ENCODE peak calls at places on chromosomes 3 and 15, in six cellular contexts. N, V, K, E, A and Z are unnamed samples.

GRCh38 chr3:52787246-52787645 is 7.3 kb upstream of the ITIH3 start:
- DNase-seq in N (no peak), V (no peak), K (no peak), E (no peak), A (no peak), Z (no peak)

GRCh38 chr3:43455233-43455632 is 166.6 kb downstream of the ANO10 start:
- DNase-seq in N (no peak), V (no peak), K (no peak), E (peak; percentile 4), A (no peak), Z (peak; percentile 65)

GRCh38 chr3:101151286-101151901 is 158.2 kb upstream of the ABI3BP start:
- DNase-seq in N (no peak), V (no peak), K (peak; percentile 45), E (no peak), A (no peak), Z (no peak)

GRCh38 chr15:94638183-94638582 is 406.8 kb downstream of the MCTP2 start:
- DNase-seq in N (no peak), V (no peak), K (no peak), E (no peak), A (no peak), Z (no peak)

GRCh38 chr3:43190682-43191081 is 84.8 kb upstream of the POMGNT2 start:
- DNase-seq in N (no peak), V (no peak), K (peak; percentile 20), E (peak; percentile 85), A (no peak), Z (peak; percentile 64)

GRCh38 chr15:70268698-70269251 is 171.1 kb upstream of the TLE3 start:
- DNase-seq in N (no peak), V (no peak), K (no peak), E (no peak), A (no peak), Z (no peak)

GRCh38 chr3:57091471-57091870 is 31.0 kb downstream of the SPATA12 start:
- DNase-seq in N (no peak), V (no peak), K (peak; percentile 17), E (no peak), A (no peak), Z (peak; percentile 16)

GRCh38 chr3:193556841-193557240 is 2.1 kb upstream of the ATP13A4 start:
- DNase-seq in N (peak; percentile 83), V (no peak), K (no peak), E (no peak), A (no peak), Z (no peak)

GRCh38 chr15:60255390-60255789 is 142.4 kb downstream of the ANXA2 start:
- DNase-seq in N (no peak), V (no peak), K (no peak), E (no peak), A (no peak), Z (peak; percentile 1)

GRCh38 chr15:81002254-81003022 is 1.7 kb downstream of the TLNRD1 start:
- DNase-seq in N (no peak), V (no peak), K (peak; percentile 11), E (no peak), A (no peak), Z (peak; percentile 43)

GRCh38 chr3:102510663-102511062 is 75.8 kb downstream of the ZPLD1 start:
- DNase-seq in N (peak; percentile 84), V (no peak), K (peak; percentile 11), E (no peak), A (no peak), Z (no peak)

GRCh38 chr3:138465451-138465850 is 31.0 kb downstream of the ESYT3 start:
- DNase-seq in N (no peak), V (no peak), K (no peak), E (no peak), A (no peak), Z (no peak)

GRCh38 chr3:40337136-40338108 is 27.9 kb downstream of the EIF1B start:
- DNase-seq in N (no peak), V (no peak), K (no peak), E (no peak), A (no peak), Z (no peak)

GRCh38 chr15:100337422-100338044 is 4.2 kb downstream of the ADAMTS17 start:
- DNase-seq in N (no peak), V (no peak), K (no peak), E (no peak), A (no peak), Z (no peak)

GRCh38 chr3:133995264-133995663 is 34.5 kb downstream of the SLCO2A1 start:
- DNase-seq in N (peak; percentile 31), V (no peak), K (no peak), E (no peak), A (no peak), Z (no peak)

GRCh38 chr3:164486150-164486549 is 592.1 kb downstream of the SI start:
- DNase-seq in N (no peak), V (no peak), K (peak; percentile 73), E (no peak), A (no peak), Z (no peak)

GRCh38 chr3:187017511-187018230 is 87.3 kb downstream of the ST6GAL1 start:
- DNase-seq in N (no peak), V (no peak), K (no peak), E (no peak), A (no peak), Z (no peak)

GRCh38 chr3:133540896-133541674 is 32.4 kb upstream of the CDV3 start:
- DNase-seq in N (no peak), V (no peak), K (peak; percentile 61), E (no peak), A (no peak), Z (peak; percentile 51)

GRCh38 chr15:71885390-71885789 is 75.0 kb downstream of the NR2E3 start:
- DNase-seq in N (no peak), V (no peak), K (no peak), E (no peak), A (no peak), Z (no peak)

GRCh38 chr15:63323798-63324651 is 46.6 kb downstream of the APH1B start:
- DNase-seq in N (no peak), V (peak; percentile 12), K (no peak), E (no peak), A (no peak), Z (no peak)

GRCh38 chr3:129526121-129526900 is 2.1 kb upstream of the RHO start:
- DNase-seq in N (no peak), V (no peak), K (no peak), E (no peak), A (no peak), Z (no peak)

GRCh38 chr3:70433091-70433490 is 120.7 kb upstream of the MDFIC2 start:
- DNase-seq in N (no peak), V (no peak), K (no peak), E (peak; percentile 26), A (no peak), Z (peak; percentile 9)

GRCh38 chr15:50259276-50259675 is 6.2 kb downstream of the HDC start:
- DNase-seq in N (no peak), V (no peak), K (no peak), E (no peak), A (no peak), Z (no peak)

GRCh38 chr15:58551764-58552504 is 120.1 kb downstream of the LIPC start:
- DNase-seq in N (no peak), V (no peak), K (peak; percentile 97), E (peak; percentile 76), A (no peak), Z (peak; percentile 96)

GRCh38 chr3:195238626-195239118 is 32.3 kb downstream of the XXYLT1 start:
- DNase-seq in N (no peak), V (no peak), K (peak; percentile 69), E (no peak), A (no peak), Z (peak; percentile 25)

GRCh38 chr3:123444023-123444422 is 4.9 kb downstream of the ADCY5 start:
- DNase-seq in N (peak; percentile 25), V (no peak), K (no peak), E (no peak), A (no peak), Z (no peak)

GRCh38 chr3:153273217-153273616 is 111.2 kb downstream of the RAP2B start:
- DNase-seq in N (peak; percentile 20), V (no peak), K (no peak), E (no peak), A (no peak), Z (no peak)

GRCh38 chr3:60025071-60026055 is 975.5 kb upstream of the CFAP20DC start:
- DNase-seq in N (no peak), V (no peak), K (no peak), E (peak; percentile 9), A (no peak), Z (no peak)